ENCODE peak calls at places on chromosomes 16 and 17, in five cellular contexts. One of them, this sample, is unnamed.

GRCh38 chr17:40074175-40074512 is 11.4 kb downstream of the THRA start:
- DNase-seq in fibroblast of villous mesenchyme: no peak
- DNase-seq in mucosa of descending colon: peak
- DNase-seq in NB4: no peak
- DNase-seq in tibial artery: no peak
- DNase-seq in this sample: no peak

GRCh38 chr17:71111945-71112344 is 942.6 kb downstream of the KCNJ2 start:
- DNase-seq in fibroblast of villous mesenchyme: no peak
- DNase-seq in mucosa of descending colon: no peak
- DNase-seq in NB4: no peak
- DNase-seq in tibial artery: no peak
- DNase-seq in this sample: no peak

GRCh38 chr16:68227183-68227793 is 8.6 kb downstream of the ESRP2 start:
- DNase-seq in fibroblast of villous mesenchyme: peak
- DNase-seq in mucosa of descending colon: no peak
- DNase-seq in NB4: no peak
- DNase-seq in tibial artery: no peak
- DNase-seq in this sample: no peak

GRCh38 chr16:27798241-27798640 is 248.3 kb downstream of the KATNIP start:
- DNase-seq in fibroblast of villous mesenchyme: no peak
- DNase-seq in mucosa of descending colon: no peak
- DNase-seq in NB4: no peak
- DNase-seq in tibial artery: no peak
- DNase-seq in this sample: no peak

GRCh38 chr17:39553326-39553945 is 54.3 kb downstream of the NEUROD2 start:
- DNase-seq in fibroblast of villous mesenchyme: no peak
- DNase-seq in mucosa of descending colon: no peak
- DNase-seq in NB4: peak
- DNase-seq in tibial artery: no peak
- DNase-seq in this sample: peak

GRCh38 chr17:74744714-74745547 is 3.5 kb upstream of the NHERF1 start:
- DNase-seq in fibroblast of villous mesenchyme: peak
- DNase-seq in mucosa of descending colon: peak
- DNase-seq in NB4: peak
- DNase-seq in tibial artery: peak
- DNase-seq in this sample: peak

GRCh38 chr16:16051132-16051531 is 101.7 kb downstream of the ABCC1 start:
- DNase-seq in fibroblast of villous mesenchyme: no peak
- DNase-seq in mucosa of descending colon: no peak
- DNase-seq in NB4: no peak
- DNase-seq in tibial artery: no peak
- DNase-seq in this sample: no peak

GRCh38 chr16:8533509-8533908 is 56.8 kb downstream of the TMEM114 start:
- DNase-seq in fibroblast of villous mesenchyme: no peak
- DNase-seq in mucosa of descending colon: no peak
- DNase-seq in NB4: no peak
- DNase-seq in tibial artery: no peak
- DNase-seq in this sample: no peak

GRCh38 chr16:19168173-19169080 is at the start of gene SYT17:
- DNase-seq in fibroblast of villous mesenchyme: no peak
- DNase-seq in mucosa of descending colon: peak
- DNase-seq in NB4: no peak
- DNase-seq in tibial artery: no peak
- DNase-seq in this sample: no peak

GRCh38 chr16:528111-529011 is 849 bp downstream of the CAPN15 start:
- DNase-seq in fibroblast of villous mesenchyme: peak
- DNase-seq in mucosa of descending colon: peak
- DNase-seq in NB4: peak
- DNase-seq in tibial artery: no peak
- DNase-seq in this sample: peak

GRCh38 chr17:4326608-4327007 is 39.9 kb downstream of the UBE2G1 start:
- DNase-seq in fibroblast of villous mesenchyme: no peak
- DNase-seq in mucosa of descending colon: no peak
- DNase-seq in NB4: no peak
- DNase-seq in tibial artery: no peak
- DNase-seq in this sample: no peak

GRCh38 chr16:69890114-69890890 is 60.8 kb upstream of the CLEC18A start:
- DNase-seq in fibroblast of villous mesenchyme: peak
- DNase-seq in mucosa of descending colon: peak
- DNase-seq in NB4: no peak
- DNase-seq in tibial artery: peak
- DNase-seq in this sample: peak

GRCh38 chr16:53356478-53357207 is 77.6 kb upstream of the RBL2 start:
- DNase-seq in fibroblast of villous mesenchyme: no peak
- DNase-seq in mucosa of descending colon: no peak
- DNase-seq in NB4: peak
- DNase-seq in tibial artery: no peak
- DNase-seq in this sample: no peak

GRCh38 chr16:9102379-9102778 is 10.9 kb downstream of the HAPSTR1 start:
- DNase-seq in fibroblast of villous mesenchyme: peak
- DNase-seq in mucosa of descending colon: no peak
- DNase-seq in NB4: peak
- DNase-seq in tibial artery: no peak
- DNase-seq in this sample: peak

GRCh38 chr16:48907906-48908634 is 298.1 kb upstream of the N4BP1 start:
- DNase-seq in fibroblast of villous mesenchyme: no peak
- DNase-seq in mucosa of descending colon: no peak
- DNase-seq in NB4: no peak
- DNase-seq in tibial artery: no peak
- DNase-seq in this sample: no peak

GRCh38 chr17:47751471-47751870 is 18.4 kb downstream of the TBX21 start:
- DNase-seq in fibroblast of villous mesenchyme: no peak
- DNase-seq in mucosa of descending colon: no peak
- DNase-seq in NB4: no peak
- DNase-seq in tibial artery: no peak
- DNase-seq in this sample: no peak

GRCh38 chr17:44262654-44263225 is 5.2 kb downstream of the SLC4A1 start:
- DNase-seq in fibroblast of villous mesenchyme: no peak
- DNase-seq in mucosa of descending colon: no peak
- DNase-seq in NB4: no peak
- DNase-seq in tibial artery: no peak
- DNase-seq in this sample: no peak

GRCh38 chr17:60601443-60602384 is 1.7 kb downstream of the PPM1D start:
- DNase-seq in fibroblast of villous mesenchyme: peak
- DNase-seq in mucosa of descending colon: no peak
- DNase-seq in NB4: peak
- DNase-seq in tibial artery: peak
- DNase-seq in this sample: peak

GRCh38 chr17:17783825-17784598 is 52.8 kb downstream of the SREBF1 start:
- DNase-seq in fibroblast of villous mesenchyme: peak
- DNase-seq in mucosa of descending colon: peak
- DNase-seq in NB4: peak
- DNase-seq in tibial artery: peak
- DNase-seq in this sample: peak

DNA sequence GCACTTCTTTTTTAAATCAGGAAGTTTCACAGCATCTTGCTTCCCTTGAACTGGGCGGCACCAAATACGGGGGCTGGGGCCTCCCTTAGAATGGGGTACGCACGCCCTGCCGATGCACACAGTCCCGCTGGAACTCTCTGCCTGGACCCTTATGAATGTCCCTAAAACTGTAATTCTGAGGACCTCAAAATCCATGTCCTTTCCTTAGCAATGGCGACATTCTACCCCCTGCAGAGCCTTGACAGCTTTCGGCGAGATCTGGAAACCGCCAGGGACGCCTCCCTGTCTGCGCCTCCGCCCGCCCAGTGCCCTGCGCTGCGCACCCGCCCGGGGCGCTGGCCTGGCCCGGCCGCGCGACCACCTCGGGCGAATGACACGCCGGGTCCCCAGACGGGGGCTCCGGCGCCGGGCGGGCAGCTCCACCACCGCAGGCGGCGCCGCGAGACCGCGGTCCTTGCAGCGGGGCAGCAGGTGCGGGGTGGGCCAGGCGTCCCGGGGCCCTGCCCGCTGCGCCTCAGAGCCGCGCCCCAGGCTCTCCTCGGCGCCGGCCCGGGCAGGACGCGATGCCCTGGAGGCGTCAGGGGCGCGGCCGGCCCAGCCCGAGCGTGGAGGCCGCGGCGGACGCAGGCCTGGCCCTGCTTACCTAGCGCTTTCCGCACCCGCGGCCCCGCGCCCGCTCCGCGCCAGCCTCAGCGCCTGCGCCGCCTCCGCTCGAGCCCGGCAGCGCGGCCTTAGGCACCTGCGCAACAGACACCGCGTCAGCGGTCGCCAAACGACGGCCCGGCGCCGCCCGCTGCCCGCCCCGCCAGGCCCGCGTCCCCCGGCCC is 548 bp downstream of the HAGH start:
- DNase-seq in fibroblast of villous mesenchyme: peak
- DNase-seq in mucosa of descending colon: peak
- DNase-seq in NB4: peak
- DNase-seq in tibial artery: peak
- DNase-seq in this sample: no peak
- TF ChIP-seq CTCF in fibroblast of villous mesenchyme: no peak
- TF ChIP-seq CTCF in mucosa of descending colon: no peak
- TF ChIP-seq CTCF in NB4: no peak
- TF ChIP-seq CTCF in tibial artery: no peak
- TF ChIP-seq CTCF in this sample: no peak

GRCh38 chr16:4139968-4140367 is 23.7 kb upstream of the ADCY9 start:
- DNase-seq in fibroblast of villous mesenchyme: no peak
- DNase-seq in mucosa of descending colon: no peak
- DNase-seq in NB4: no peak
- DNase-seq in tibial artery: no peak
- DNase-seq in this sample: no peak

GRCh38 chr16:4140652-4141051 is 24.4 kb upstream of the ADCY9 start:
- DNase-seq in fibroblast of villous mesenchyme: peak
- DNase-seq in mucosa of descending colon: no peak
- DNase-seq in NB4: no peak
- DNase-seq in tibial artery: no peak
- DNase-seq in this sample: peak

GRCh38 chr16:4136229-4136813 is 20.1 kb upstream of the ADCY9 start:
- DNase-seq in fibroblast of villous mesenchyme: no peak
- DNase-seq in mucosa of descending colon: peak
- DNase-seq in NB4: no peak
- DNase-seq in tibial artery: no peak
- DNase-seq in this sample: no peak

GRCh38 chr16:4137438-4137837 is 21.2 kb upstream of the ADCY9 start:
- DNase-seq in fibroblast of villous mesenchyme: no peak
- DNase-seq in mucosa of descending colon: no peak
- DNase-seq in NB4: no peak
- DNase-seq in tibial artery: no peak
- DNase-seq in this sample: no peak

GRCh38 chr16:4138735-4139134 is 22.5 kb upstream of the ADCY9 start:
- DNase-seq in fibroblast of villous mesenchyme: no peak
- DNase-seq in mucosa of descending colon: no peak
- DNase-seq in NB4: no peak
- DNase-seq in tibial artery: no peak
- DNase-seq in this sample: no peak
- H3K4me3 ChIP-seq in fibroblast of villous mesenchyme: no peak
- H3K4me3 ChIP-seq in mucosa of descending colon: no peak
- H3K4me3 ChIP-seq in NB4: no peak
- H3K4me3 ChIP-seq in tibial artery: no peak
- H3K4me3 ChIP-seq in this sample: no peak

GRCh38 chr17:29929544-29930398 is at the start of gene SSH2:
- DNase-seq in fibroblast of villous mesenchyme: peak
- DNase-seq in mucosa of descending colon: peak
- DNase-seq in NB4: peak
- DNase-seq in tibial artery: peak
- DNase-seq in this sample: peak
- TF ChIP-seq CTCF in fibroblast of villous mesenchyme: no peak
- TF ChIP-seq CTCF in mucosa of descending colon: no peak
- TF ChIP-seq CTCF in NB4: no peak
- TF ChIP-seq CTCF in tibial artery: no peak
- TF ChIP-seq CTCF in this sample: no peak

GRCh38 chr17:76091526-76092285 is 11.9 kb downstream of the EXOC7 start:
- DNase-seq in fibroblast of villous mesenchyme: no peak
- DNase-seq in mucosa of descending colon: no peak
- DNase-seq in NB4: no peak
- DNase-seq in tibial artery: no peak
- DNase-seq in this sample: no peak
- H3K4me3 ChIP-seq in fibroblast of villous mesenchyme: no peak
- H3K4me3 ChIP-seq in mucosa of descending colon: no peak
- H3K4me3 ChIP-seq in NB4: no peak
- H3K4me3 ChIP-seq in tibial artery: no peak
- H3K4me3 ChIP-seq in this sample: no peak

GRCh38 chr16:6611535-6611934 is 721.1 kb upstream of the RBFOX1 start:
- DNase-seq in fibroblast of villous mesenchyme: no peak
- DNase-seq in mucosa of descending colon: no peak
- DNase-seq in NB4: peak
- DNase-seq in tibial artery: no peak
- DNase-seq in this sample: no peak
- TF ChIP-seq CTCF in fibroblast of villous mesenchyme: no peak
- TF ChIP-seq CTCF in mucosa of descending colon: no peak
- TF ChIP-seq CTCF in NB4: peak
- TF ChIP-seq CTCF in tibial artery: no peak
- TF ChIP-seq CTCF in this sample: no peak

DNA sequence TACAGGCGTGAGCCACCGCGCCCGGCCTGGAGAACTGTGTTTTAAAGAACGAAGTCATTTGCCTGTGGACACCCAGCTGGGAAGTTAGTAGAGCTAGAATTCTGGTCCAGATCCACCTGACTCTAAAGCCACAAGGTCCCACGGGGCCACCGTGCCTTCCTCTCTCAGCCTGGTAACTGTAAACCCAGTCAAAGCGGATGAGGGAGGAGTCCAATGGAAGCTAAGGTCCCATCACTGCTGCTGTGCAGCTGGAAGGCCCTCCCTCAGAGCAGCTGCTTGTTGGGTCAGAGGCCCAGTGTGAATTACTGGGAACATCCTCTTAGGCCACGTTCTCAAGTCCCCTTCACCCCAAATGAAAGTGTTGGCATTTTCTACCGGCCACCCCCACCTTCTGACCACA is 48.8 kb upstream of the CACNG5 start:
- DNase-seq in fibroblast of villous mesenchyme: no peak
- DNase-seq in mucosa of descending colon: no peak
- DNase-seq in NB4: no peak
- DNase-seq in tibial artery: no peak
- DNase-seq in this sample: no peak
- H3K4me3 ChIP-seq in fibroblast of villous mesenchyme: no peak
- H3K4me3 ChIP-seq in mucosa of descending colon: no peak
- H3K4me3 ChIP-seq in NB4: no peak
- H3K4me3 ChIP-seq in tibial artery: no peak
- H3K4me3 ChIP-seq in this sample: no peak

GRCh38 chr16:21283521-21284289 is 5.6 kb upstream of the CRYM start:
- DNase-seq in fibroblast of villous mesenchyme: peak
- DNase-seq in mucosa of descending colon: peak
- DNase-seq in NB4: peak
- DNase-seq in tibial artery: peak
- DNase-seq in this sample: peak
- TF ChIP-seq CTCF in fibroblast of villous mesenchyme: peak
- TF ChIP-seq CTCF in mucosa of descending colon: peak
- TF ChIP-seq CTCF in NB4: no peak
- TF ChIP-seq CTCF in tibial artery: peak
- TF ChIP-seq CTCF in this sample: peak

DNA sequence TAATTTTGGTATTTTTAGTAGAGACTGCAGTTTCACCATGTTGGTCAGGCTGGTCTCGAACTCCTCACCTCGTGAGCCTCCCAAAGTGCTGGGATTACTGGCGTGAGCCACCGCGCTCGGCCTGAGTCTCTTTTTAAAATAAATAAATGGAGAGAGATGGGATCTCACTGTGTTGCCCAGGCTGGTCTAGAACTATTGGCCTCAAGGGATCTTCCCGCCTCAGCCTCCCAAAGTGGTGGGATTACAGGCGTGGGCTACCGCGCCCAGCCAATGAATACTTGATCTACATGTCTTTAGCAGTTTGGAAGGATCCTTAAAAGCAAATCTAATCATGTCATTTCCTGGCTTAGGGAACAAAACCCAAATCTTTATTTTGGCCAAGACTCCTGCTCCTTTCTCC is 1.2 kb downstream of the DHODH start:
- DNase-seq in fibroblast of villous mesenchyme: no peak
- DNase-seq in mucosa of descending colon: no peak
- DNase-seq in NB4: no peak
- DNase-seq in tibial artery: no peak
- DNase-seq in this sample: no peak
- H3K4me3 ChIP-seq in fibroblast of villous mesenchyme: no peak
- H3K4me3 ChIP-seq in mucosa of descending colon: no peak
- H3K4me3 ChIP-seq in NB4: peak
- H3K4me3 ChIP-seq in tibial artery: no peak
- H3K4me3 ChIP-seq in this sample: no peak